ENCODE peak calls at places on chromosomes 16 and 17, in nine cellular contexts. Q, F, L, J, P, B, Z, G and X are unnamed samples. For H3K4me1, the result is how much of the 10 kb centered on the place peaks cover.

GRCh38 chr16:11155284-11155806 is 100.7 kb downstream of the SOCS1 start:
- DNase-seq in Q (no peak), F (peak), L (no peak), J (no peak), P (no peak), B (no peak), Z (no peak), G (no peak), X (no peak)

GRCh38 chr17:3911271-3912053 is 4.8 kb downstream of the P2RX1 start:
- DNase-seq in Q (no peak), F (no peak), L (no peak), J (peak), P (peak), B (no peak), Z (no peak), G (peak), X (no peak)

GRCh38 chr16:68728558-68728957 is 8.5 kb upstream of the CDH1 start:
- DNase-seq in Q (no peak), F (no peak), L (no peak), J (no peak), P (no peak), B (no peak), Z (no peak), G (no peak), X (no peak)

GRCh38 chr16:8858994-8859912 is 9.6 kb downstream of the CARHSP1 start:
- DNase-seq in Q (peak), F (no peak), L (no peak), J (no peak), P (no peak), B (no peak), Z (no peak), G (no peak), X (peak)

GRCh38 chr16:4313563-4314531 is 2.0 kb upstream of the GLIS2 start:
- DNase-seq in Q (peak), F (peak), L (peak), J (no peak), P (no peak), B (no peak), Z (no peak), G (peak), X (no peak)

GRCh38 chr17:67546578-67547527 is 169.8 kb downstream of the PITPNC1 start:
- DNase-seq in Q (peak), F (peak), L (peak), J (no peak), P (no peak), B (no peak), Z (peak), G (peak), X (peak)

GRCh38 chr17:79938696-79939435 is 96.8 kb downstream of the TBC1D16 start:
- DNase-seq in Q (no peak), F (no peak), L (no peak), J (no peak), P (no peak), B (no peak), Z (no peak), G (peak), X (no peak)

GRCh38 chr16:309476-309875 is 26.5 kb downstream of the PDIA2 start:
- DNase-seq in Q (no peak), F (no peak), L (no peak), J (peak), P (no peak), B (no peak), Z (no peak), G (no peak), X (no peak)

GRCh38 chr17:48155889-48156670 is 48.5 kb downstream of the SNX11 start:
- DNase-seq in Q (no peak), F (no peak), L (no peak), J (no peak), P (no peak), B (no peak), Z (no peak), G (no peak), X (no peak)

GRCh38 chr17:14745541-14745940 is 444.7 kb downstream of the HS3ST3B1 start:
- DNase-seq in Q (no peak), F (peak), L (no peak), J (no peak), P (no peak), B (no peak), Z (no peak), G (no peak), X (no peak)

GRCh38 chr16:16015849-16016248 is 66.4 kb downstream of the ABCC1 start:
- DNase-seq in Q (no peak), F (no peak), L (no peak), J (no peak), P (no peak), B (no peak), Z (no peak), G (no peak), X (no peak)

GRCh38 chr16:81243927-81244326 is 5.4 kb downstream of the BCO1 start:
- DNase-seq in Q (no peak), F (no peak), L (no peak), J (no peak), P (no peak), B (no peak), Z (no peak), G (no peak), X (no peak)

GRCh38 chr17:57284583-57284982 is 28.3 kb downstream of the MSI2 start:
- DNase-seq in Q (peak), F (no peak), L (no peak), J (peak), P (no peak), B (no peak), Z (no peak), G (no peak), X (no peak)

GRCh38 chr17:36068524-36068923 is 4.5 kb downstream of the CCL18 start:
- DNase-seq in Q (no peak), F (no peak), L (no peak), J (no peak), P (no peak), B (no peak), Z (no peak), G (no peak), X (no peak)

GRCh38 chr16:5944971-5945370 is 847.4 kb upstream of the EEF2KMT start:
- DNase-seq in Q (no peak), F (peak), L (no peak), J (no peak), P (no peak), B (no peak), Z (no peak), G (no peak), X (no peak)

GRCh38 chr17:3963214-3964201 is 729 bp downstream of the ATP2A3 start:
- DNase-seq in Q (no peak), F (no peak), L (no peak), J (peak), P (peak), B (no peak), Z (no peak), G (no peak), X (no peak)

GRCh38 chr17:68803122-68803615 is 152.0 kb downstream of the ABCA8 start:
- DNase-seq in Q (no peak), F (no peak), L (no peak), J (no peak), P (no peak), B (no peak), Z (no peak), G (no peak), X (no peak)

GRCh38 chr16:7304932-7305331 is 27.7 kb upstream of the RBFOX1 start:
- DNase-seq in Q (no peak), F (no peak), L (no peak), J (no peak), P (no peak), B (no peak), Z (no peak), G (no peak), X (no peak)

GRCh38 chr16:79776243-79776884 is 175.8 kb upstream of the MAF start:
- DNase-seq in Q (peak), F (peak), L (peak), J (no peak), P (no peak), B (no peak), Z (peak), G (peak), X (peak)

GRCh38 chr16:13178318-13178717 is 276.9 kb downstream of the SHISA9 start:
- DNase-seq in Q (no peak), F (no peak), L (no peak), J (no peak), P (no peak), B (no peak), Z (no peak), G (no peak), X (no peak)

GRCh38 chr17:48804936-48805411 is 12.1 kb downstream of the TTLL6 start:
- DNase-seq in Q (peak), F (peak), L (peak), J (peak), P (peak), B (no peak), Z (peak), G (peak), X (peak)

GRCh38 chr16:58733248-58733670 is 857 bp downstream of the GOT2 start:
- DNase-seq in Q (no peak), F (peak), L (peak), J (no peak), P (no peak), B (no peak), Z (no peak), G (peak), X (no peak)

GRCh38 chr16:82074019-82074558 is 39.0 kb downstream of the HSD17B2 start:
- DNase-seq in Q (no peak), F (no peak), L (no peak), J (no peak), P (no peak), B (no peak), Z (no peak), G (no peak), X (no peak)

GRCh38 chr16:9495824-9496223 is 404.4 kb downstream of the HAPSTR1 start:
- DNase-seq in Q (no peak), F (no peak), L (no peak), J (no peak), P (no peak), B (no peak), Z (no peak), G (no peak), X (no peak)

GRCh38 chr17:27621557-27621956 is 9.4 kb upstream of the LGALS9 start:
- DNase-seq in Q (no peak), F (no peak), L (no peak), J (no peak), P (no peak), B (no peak), Z (no peak), G (no peak), X (no peak)

GRCh38 chr16:84965428-84966149 is 45.7 kb downstream of the ZDHHC7 start:
- DNase-seq in Q (no peak), F (no peak), L (no peak), J (no peak), P (no peak), B (no peak), Z (no peak), G (no peak), X (no peak)

GRCh38 chr17:27339836-27340550 is 46.1 kb downstream of the WSB1 start:
- DNase-seq in Q (no peak), F (peak), L (no peak), J (no peak), P (no peak), B (no peak), Z (no peak), G (no peak), X (no peak)

GRCh38 chr16:87469186-87469585 is 23.6 kb downstream of the ZCCHC14 start:
- DNase-seq in Q (no peak), F (no peak), L (no peak), J (no peak), P (no peak), B (no peak), Z (no peak), G (no peak), X (no peak)

DNA sequence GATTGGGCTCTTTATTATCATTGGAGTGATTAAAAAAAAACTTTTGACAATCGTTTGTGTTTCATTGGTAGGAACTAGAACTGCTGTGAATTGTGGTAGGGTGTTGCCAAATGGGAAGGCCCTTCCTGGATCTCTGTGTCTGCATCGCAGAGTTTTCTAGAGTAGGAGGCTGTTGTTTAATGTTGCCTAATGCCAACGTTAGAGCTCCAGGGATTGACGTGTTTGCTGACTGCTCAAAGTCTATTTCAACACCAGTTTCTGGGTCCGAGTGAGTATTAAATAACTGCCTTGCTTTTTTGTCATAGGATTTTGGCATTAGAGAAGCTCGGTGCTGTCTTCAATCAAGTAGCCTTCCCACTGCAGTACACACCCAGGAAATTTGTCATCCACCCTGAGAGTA is 40.0 kb downstream of the SF3B3 start:
- DNase-seq in Q (no peak), F (peak), L (no peak), J (no peak), P (no peak), B (no peak), Z (no peak), G (no peak), X (no peak)
- H3K4me1 ChIP-seq in Q (under half), F (under half), L (under half), J (under half), P (under half), B (under half), Z (under half), G (under half), X (under half)

DNA sequence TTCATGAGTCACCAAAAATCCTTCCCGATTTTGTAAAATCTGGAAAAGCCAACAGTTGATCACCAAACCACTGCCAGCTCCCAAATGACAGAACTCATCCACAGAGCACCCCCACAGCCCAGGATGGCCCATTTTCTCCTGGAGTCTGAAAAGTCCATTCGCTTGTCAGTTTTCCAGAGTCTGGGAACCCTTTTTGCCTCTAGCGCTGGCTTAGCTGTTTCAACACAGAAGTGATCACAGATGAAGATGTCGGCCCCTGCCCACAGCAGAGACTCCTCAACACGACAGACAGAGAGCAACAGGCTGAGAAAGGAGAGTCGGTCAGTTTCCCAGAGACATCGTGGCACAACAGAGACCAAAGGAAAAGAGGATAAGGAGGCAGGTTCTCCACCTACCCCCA is 66.4 kb downstream of the NXN start:
- DNase-seq in Q (no peak), F (peak), L (no peak), J (no peak), P (no peak), B (no peak), Z (no peak), G (no peak), X (no peak)
- H3K27ac ChIP-seq in Q (no peak), F (peak), L (no peak), J (no peak), P (no peak), B (no peak), Z (no peak), G (no peak), X (peak)

GRCh38 chr17:78411241-78411855 is 32.9 kb downstream of the PGS1 start:
- DNase-seq in Q (no peak), F (no peak), L (no peak), J (no peak), P (no peak), B (no peak), Z (no peak), G (no peak), X (no peak)
- H3K4me1 ChIP-seq in Q (under half), F (under half), L (under half), J (under half), P (under half), B (under half), Z (under half), G (half or more), X (under half)

GRCh38 chr17:7589204-7589868 is 558 bp downstream of the SOX15 start:
- DNase-seq in Q (peak), F (peak), L (peak), J (peak), P (peak), B (peak), Z (peak), G (peak), X (peak)

GRCh38 chr17:7590743-7591142 is 849 bp upstream of the SOX15 start:
- DNase-seq in Q (no peak), F (peak), L (no peak), J (no peak), P (no peak), B (no peak), Z (no peak), G (no peak), X (no peak)

GRCh38 chr17:7588553-7589203 is 1.2 kb downstream of the SOX15 start:
- DNase-seq in Q (no peak), F (peak), L (no peak), J (no peak), P (no peak), B (no peak), Z (no peak), G (no peak), X (no peak)

GRCh38 chr17:7591596-7591995 is 1.7 kb upstream of the SOX15 start:
- DNase-seq in Q (no peak), F (no peak), L (no peak), J (no peak), P (no peak), B (no peak), Z (no peak), G (no peak), X (no peak)

DNA sequence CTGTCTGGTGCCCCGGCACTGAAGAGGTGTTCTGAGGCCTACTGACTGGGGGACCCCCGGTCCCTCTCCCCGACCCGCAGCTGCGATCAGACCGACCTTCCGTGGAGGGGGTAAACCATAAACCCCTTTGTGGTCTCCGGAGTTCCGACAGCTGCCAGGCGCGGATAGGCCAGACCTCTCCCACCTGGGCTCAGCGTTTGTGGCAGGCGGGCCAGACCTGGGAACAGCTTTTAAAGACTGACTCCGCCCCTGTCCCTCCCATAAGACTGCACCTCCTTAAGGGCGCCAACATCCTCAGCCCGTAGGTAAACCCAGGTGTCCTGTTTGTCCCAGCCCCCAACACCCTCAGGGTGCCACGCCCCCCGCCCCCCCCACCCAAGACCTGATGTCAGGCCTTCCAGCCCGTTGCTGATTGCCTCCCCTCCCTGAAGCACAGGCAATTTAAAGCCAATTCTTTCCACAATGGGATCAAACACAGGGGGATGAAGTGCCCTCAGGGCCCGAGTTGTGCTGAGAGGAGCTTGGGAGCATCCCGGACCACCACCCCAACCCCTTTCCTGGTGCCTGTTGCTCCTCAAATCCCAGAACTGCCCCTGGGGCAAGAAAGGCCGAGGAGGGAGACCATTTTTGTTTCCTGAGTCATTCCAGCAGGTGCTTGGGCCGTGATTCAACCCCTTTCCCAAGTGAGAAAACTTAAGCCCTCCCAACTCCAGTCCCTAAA is at the start of gene SOX15:
- DNase-seq in Q (no peak), F (peak), L (no peak), J (no peak), P (no peak), B (no peak), Z (no peak), G (no peak), X (no peak)
- H3K27ac ChIP-seq in Q (peak), F (peak), L (no peak), J (no peak), P (no peak), B (peak), Z (peak), G (peak), X (peak)